ENCODE peak calls at places on chromosomes 5 and 9, in four cellular contexts. One of them, this sample, is unnamed.

GRCh38 chr5:95087819-95088317 is 197.0 kb downstream of the MCTP1 start:
- DNase-seq in IMR-90: no peak
- DNase-seq in nephron progenitor cell: no peak
- DNase-seq in progenitor cell of endocrine pancreas: no peak
- DNase-seq in this sample: no peak

GRCh38 chr9:94082956-94083355 is 1.3 kb upstream of the PTPDC1 start:
- DNase-seq in progenitor cell of endocrine pancreas: no peak
- DNase-seq in nephron progenitor cell: no peak
- DNase-seq in IMR-90: peak; percentile 18
- DNase-seq in this sample: no peak

GRCh38 chr9:89603629-89604462 is 966 bp upstream of the GADD45G start:
- DNase-seq in progenitor cell of endocrine pancreas: peak; percentile 75
- DNase-seq in IMR-90: peak; percentile 11
- DNase-seq in nephron progenitor cell: peak; percentile 83
- DNase-seq in this sample: no peak

GRCh38 chr9:121217609-121218292 is 16.1 kb upstream of the RAB14 start:
- DNase-seq in progenitor cell of endocrine pancreas: no peak
- DNase-seq in IMR-90: peak; percentile 83
- DNase-seq in nephron progenitor cell: no peak
- DNase-seq in this sample: no peak

GRCh38 chr9:16575142-16575877 is 295.2 kb downstream of the BNC2 start:
- DNase-seq in nephron progenitor cell: no peak
- DNase-seq in IMR-90: no peak
- DNase-seq in progenitor cell of endocrine pancreas: no peak
- DNase-seq in this sample: no peak

GRCh38 chr9:36946653-36947052 is 87.4 kb downstream of the PAX5 start:
- DNase-seq in nephron progenitor cell: no peak
- DNase-seq in progenitor cell of endocrine pancreas: no peak
- DNase-seq in IMR-90: no peak
- DNase-seq in this sample: no peak

GRCh38 chr9:109734814-109735213 is 45.2 kb upstream of the PALM2AKAP2 start:
- DNase-seq in IMR-90: no peak
- DNase-seq in nephron progenitor cell: no peak
- DNase-seq in progenitor cell of endocrine pancreas: no peak
- DNase-seq in this sample: no peak

GRCh38 chr9:125878241-125878640 is 131.1 kb downstream of the PBX3 start:
- DNase-seq in progenitor cell of endocrine pancreas: no peak
- DNase-seq in IMR-90: no peak
- DNase-seq in nephron progenitor cell: no peak
- DNase-seq in this sample: no peak

GRCh38 chr9:86891091-86891490 is 56.2 kb downstream of the GAS1 start:
- DNase-seq in IMR-90: no peak
- DNase-seq in nephron progenitor cell: no peak
- DNase-seq in progenitor cell of endocrine pancreas: no peak
- DNase-seq in this sample: no peak

GRCh38 chr9:136239963-136240330 is 5.7 kb downstream of the QSOX2 start:
- DNase-seq in nephron progenitor cell: no peak
- DNase-seq in progenitor cell of endocrine pancreas: no peak
- DNase-seq in IMR-90: no peak
- DNase-seq in this sample: no peak

DNA sequence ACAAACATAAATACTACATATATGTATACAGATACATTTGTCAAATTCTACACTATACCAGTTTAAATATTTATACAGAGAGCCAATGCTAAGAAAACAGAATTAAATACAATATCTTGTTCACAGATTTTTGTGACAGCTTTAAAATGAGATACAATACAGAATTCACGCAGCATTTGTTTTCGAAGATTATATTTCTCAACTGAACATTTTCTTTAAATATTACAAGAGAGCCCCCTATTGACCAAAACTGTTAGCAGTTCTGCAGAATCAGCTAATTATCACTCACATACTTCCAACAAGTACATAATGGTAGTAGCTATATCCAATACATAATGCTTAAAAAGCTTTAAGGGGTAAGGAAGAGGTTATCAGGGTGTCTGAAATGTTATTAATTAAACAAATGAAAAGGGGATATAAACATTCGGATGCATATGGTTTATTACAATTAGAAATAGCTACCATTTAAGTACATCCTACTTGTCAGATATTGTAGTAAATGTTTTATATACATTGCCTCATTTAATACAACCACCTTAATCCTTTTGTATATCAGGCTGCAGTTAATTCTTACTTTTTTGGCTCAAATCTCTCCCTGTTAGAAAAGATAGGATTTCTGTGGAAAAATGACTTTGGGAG is 31.7 kb downstream of the ZDHHC21 start:
- DNase-seq in nephron progenitor cell: no peak
- DNase-seq in IMR-90: peak; percentile 43
- DNase-seq in progenitor cell of endocrine pancreas: no peak
- DNase-seq in this sample: no peak
- TF ChIP-seq CTCF in nephron progenitor cell: peak; percentile 56
- TF ChIP-seq CTCF in IMR-90: peak; percentile 59
- TF ChIP-seq CTCF in progenitor cell of endocrine pancreas: peak; percentile 64
- TF ChIP-seq CTCF in this sample: no peak

GRCh38 chr5:77645158-77645994 is 6.9 kb upstream of the OTP start:
- DNase-seq in progenitor cell of endocrine pancreas: peak; percentile 65
- DNase-seq in nephron progenitor cell: peak; percentile 78
- DNase-seq in IMR-90: no peak
- DNase-seq in this sample: no peak
- TF ChIP-seq CTCF in progenitor cell of endocrine pancreas: peak; percentile 76
- TF ChIP-seq CTCF in nephron progenitor cell: peak; percentile 11
- TF ChIP-seq CTCF in IMR-90: peak; percentile 47
- TF ChIP-seq CTCF in this sample: no peak

GRCh38 chr5:96664669-96665068 is 2.5 kb downstream of the CAST start:
- DNase-seq in progenitor cell of endocrine pancreas: no peak
- DNase-seq in nephron progenitor cell: no peak
- DNase-seq in IMR-90: no peak
- DNase-seq in this sample: no peak

GRCh38 chr5:96661841-96662724 is at the start of gene CAST:
- DNase-seq in nephron progenitor cell: peak; percentile 85
- DNase-seq in progenitor cell of endocrine pancreas: peak; percentile 69
- DNase-seq in IMR-90: peak; percentile 85
- DNase-seq in this sample: peak; percentile 75

GRCh38 chr5:96661101-96661840 is 905 bp upstream of the CAST start:
- DNase-seq in progenitor cell of endocrine pancreas: no peak
- DNase-seq in IMR-90: peak; percentile 61
- DNase-seq in nephron progenitor cell: peak; percentile 12
- DNase-seq in this sample: no peak

GRCh38 chr5:96663608-96664007 is 1.4 kb downstream of the CAST start:
- DNase-seq in IMR-90: no peak
- DNase-seq in progenitor cell of endocrine pancreas: no peak
- DNase-seq in nephron progenitor cell: no peak
- DNase-seq in this sample: no peak

GRCh38 chr5:96662725-96663513 is 743 bp downstream of the CAST start:
- DNase-seq in IMR-90: peak; percentile 79
- DNase-seq in progenitor cell of endocrine pancreas: peak; percentile 55
- DNase-seq in nephron progenitor cell: peak; percentile 78
- DNase-seq in this sample: peak; percentile 74
- TF ChIP-seq CTCF in IMR-90: no peak
- TF ChIP-seq CTCF in progenitor cell of endocrine pancreas: no peak
- TF ChIP-seq CTCF in nephron progenitor cell: no peak
- TF ChIP-seq CTCF in this sample: no peak

GRCh38 chr5:120394259-120394658 is 69.8 kb upstream of the PRR16 start:
- DNase-seq in IMR-90: no peak
- DNase-seq in progenitor cell of endocrine pancreas: no peak
- DNase-seq in nephron progenitor cell: no peak
- DNase-seq in this sample: no peak
- TF ChIP-seq CTCF in IMR-90: no peak
- TF ChIP-seq CTCF in progenitor cell of endocrine pancreas: peak; percentile 33
- TF ChIP-seq CTCF in nephron progenitor cell: no peak
- TF ChIP-seq CTCF in this sample: no peak